ENCODE peak calls at places on chromosomes 1 and 21, in five cellular contexts. J is heart right ventricle; H is neural progenitor cell; V is A549; R is CD8-positive, alpha-beta memory T cell. L is an unnamed sample.

GRCh38 chr1:206814716-206815341 is 42.5 kb upstream of the IL10 start:
- DNase-seq in R (no peak), H (no peak), V (no peak), J (peak), L (no peak)

GRCh38 chr1:25912076-25912831 is 6.0 kb upstream of the STMN1 start:
- DNase-seq in J (no peak), H (no peak), R (no peak), V (no peak), L (no peak)

GRCh38 chr1:235019456-235019855 is 109.2 kb downstream of the TOMM20 start:
- DNase-seq in J (no peak), R (no peak), V (no peak), H (no peak), L (no peak)

GRCh38 chr1:226365831-226366231 is 42.1 kb downstream of the PARP1 start:
- DNase-seq in V (no peak), J (no peak), R (no peak), H (no peak), L (no peak)

GRCh38 chr1:183908095-183908494 is 103.2 kb downstream of the RGL1 start:
- DNase-seq in R (no peak), J (no peak), H (no peak), V (no peak), L (no peak)

GRCh38 chr1:116667577-116668105 is at the start of gene IGSF3:
- DNase-seq in V (peak), R (no peak), J (peak), H (peak), L (peak)

GRCh38 chr1:30691480-30691879 is 31.9 kb downstream of the MATN1 start:
- DNase-seq in R (no peak), H (no peak), J (no peak), V (no peak), L (no peak)

GRCh38 chr1:65687435-65688214 is 105.1 kb upstream of the PDE4B start:
- DNase-seq in V (peak), J (peak), H (peak), R (peak), L (peak)

GRCh38 chr1:15668089-15668754 is 15.9 kb upstream of the PLEKHM2 start:
- DNase-seq in J (no peak), R (no peak), H (no peak), V (no peak), L (no peak)

GRCh38 chr1:109193653-109194590 is 19.8 kb upstream of the SARS1 start:
- DNase-seq in V (peak), R (peak), H (peak), J (peak), L (peak)

GRCh38 chr1:92990828-92991227 is 29.6 kb upstream of the DIPK1A start:
- DNase-seq in R (peak), V (no peak), J (no peak), H (no peak), L (peak)

GRCh38 chr1:183023601-183024351 is 556 bp downstream of the LAMC1 start:
- DNase-seq in V (peak), R (peak), J (peak), H (peak), L (no peak)

GRCh38 chr21:44815852-44816628 is 1.8 kb downstream of the SUMO3 start:
- DNase-seq in R (no peak), J (no peak), V (no peak), H (no peak), L (no peak)

GRCh38 chr21:44818636-44819011 is 762 bp upstream of the SUMO3 start:
- DNase-seq in R (no peak), H (no peak), J (peak), V (no peak), L (no peak)

GRCh38 chr21:44816761-44817505 is 929 bp downstream of the SUMO3 start:
- DNase-seq in R (no peak), J (peak), V (no peak), H (no peak), L (no peak)

GRCh38 chr21:44817914-44818635 is at the start of gene SUMO3:
- DNase-seq in V (peak), R (peak), J (peak), H (peak), L (peak)

DNA sequence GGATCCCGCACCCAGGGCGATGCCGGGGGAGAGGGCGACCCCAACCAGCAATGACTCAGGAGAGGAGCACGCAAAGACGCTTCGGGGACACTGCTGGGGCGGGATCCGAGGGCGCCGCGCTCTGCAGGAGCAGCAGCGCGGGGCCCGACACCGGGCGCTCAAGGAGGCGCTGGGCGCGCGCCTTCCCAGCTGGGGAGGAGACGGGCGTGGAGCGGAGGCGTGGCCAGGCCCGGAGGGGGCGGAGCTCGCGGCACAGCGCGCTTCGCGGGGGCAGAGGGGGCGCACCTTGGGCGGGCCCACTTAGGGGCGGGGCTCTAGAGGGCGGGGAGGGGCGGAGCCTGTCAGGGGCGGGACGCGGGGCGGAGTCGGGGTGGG is 369 bp downstream of the SUMO3 start:
- DNase-seq in R (peak), V (peak), H (peak), J (peak), L (peak)
- H3K27ac ChIP-seq in R (no peak), V (peak), H (no peak), J (peak), L (no peak)

GRCh38 chr1:55316494-55316893 is 101.3 kb upstream of the USP24 start:
- DNase-seq in R (no peak), H (no peak), V (no peak), J (no peak), L (no peak)

GRCh38 chr1:55315552-55315951 is 100.4 kb upstream of the USP24 start:
- DNase-seq in R (no peak), J (no peak), V (no peak), H (no peak), L (no peak)

GRCh38 chr1:55318111-55318817 is 103.1 kb upstream of the USP24 start:
- DNase-seq in R (no peak), V (no peak), J (no peak), H (no peak), L (no peak)

GRCh38 chr1:55317673-55318072 is 102.5 kb upstream of the USP24 start:
- DNase-seq in J (no peak), H (no peak), V (no peak), R (no peak), L (no peak)

DNA sequence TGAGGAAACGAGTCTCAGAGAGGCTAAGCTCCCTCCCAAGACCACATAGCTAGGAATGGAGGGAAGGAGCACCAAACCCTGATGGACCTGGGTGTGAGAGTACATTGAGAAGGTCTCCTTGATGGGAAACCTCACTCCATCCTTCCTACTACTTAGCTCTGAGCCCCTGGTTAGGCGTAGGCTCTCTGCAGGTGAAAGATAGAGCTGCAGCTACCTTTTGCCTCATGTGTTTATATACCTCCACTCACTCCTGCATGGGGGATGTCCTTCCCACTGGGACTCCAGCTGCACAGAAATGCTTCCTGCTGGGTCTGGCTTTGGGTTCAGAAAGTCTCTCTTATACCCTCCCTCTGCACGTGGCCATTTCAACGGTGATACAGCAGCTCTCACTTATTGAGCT is 102.1 kb upstream of the USP24 start:
- DNase-seq in J (no peak), H (no peak), V (no peak), R (no peak), L (no peak)
- H3K4me3 ChIP-seq in J (no peak), H (no peak), V (no peak), R (no peak), L (no peak)

GRCh38 chr1:200415227-200415626 is 5.4 kb upstream of the ZNF281 start:
- DNase-seq in R (no peak), J (no peak), H (no peak), V (no peak), L (no peak)
- H3K27ac ChIP-seq in R (no peak), J (no peak), H (no peak), V (peak), L (no peak)

GRCh38 chr1:84271452-84272273 is 29.8 kb upstream of the SAMD13 start:
- DNase-seq in R (peak), V (no peak), H (peak), J (no peak), L (no peak)
- H3K4me3 ChIP-seq in R (no peak), V (no peak), H (no peak), J (no peak), L (no peak)

GRCh38 chr1:17683551-17683950 is 71.6 kb upstream of the ACTL8 start:
- DNase-seq in V (no peak), H (no peak), R (no peak), J (no peak), L (no peak)
- H3K27ac ChIP-seq in V (no peak), H (peak), R (no peak), J (no peak), L (no peak)

DNA sequence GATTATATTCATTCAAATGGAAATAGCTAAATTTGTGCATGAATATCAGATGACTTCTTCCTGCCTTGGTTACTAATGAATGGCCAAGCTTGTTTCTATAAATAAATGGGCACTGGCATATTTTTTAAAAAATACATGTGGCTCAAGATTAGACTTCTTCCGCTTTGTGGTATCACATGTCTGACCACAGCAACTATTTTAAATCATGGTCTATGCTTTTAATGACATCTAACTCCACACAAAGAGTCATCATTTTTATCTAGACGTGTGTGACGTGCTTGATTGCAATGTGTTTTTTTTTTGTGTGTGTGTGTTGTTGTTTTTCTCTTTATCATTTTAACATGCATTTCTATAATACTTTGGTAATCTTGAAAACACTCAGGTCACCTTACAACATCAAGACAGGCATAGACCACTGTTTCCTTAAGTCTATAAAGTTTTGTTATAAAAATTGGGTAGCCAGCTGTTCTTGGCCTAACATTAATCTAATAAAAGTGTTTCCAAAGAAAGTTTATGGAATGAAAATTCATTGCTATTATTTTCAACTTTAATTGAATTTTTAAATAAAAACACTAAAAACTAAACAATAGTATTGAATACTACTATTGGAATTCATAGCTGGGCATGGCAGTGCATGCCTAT is 29.5 kb downstream of the RGS1 start:
- DNase-seq in H (no peak), R (no peak), V (no peak), J (no peak), L (no peak)
- H3K4me3 ChIP-seq in H (no peak), R (no peak), V (no peak), J (no peak), L (no peak)

DNA sequence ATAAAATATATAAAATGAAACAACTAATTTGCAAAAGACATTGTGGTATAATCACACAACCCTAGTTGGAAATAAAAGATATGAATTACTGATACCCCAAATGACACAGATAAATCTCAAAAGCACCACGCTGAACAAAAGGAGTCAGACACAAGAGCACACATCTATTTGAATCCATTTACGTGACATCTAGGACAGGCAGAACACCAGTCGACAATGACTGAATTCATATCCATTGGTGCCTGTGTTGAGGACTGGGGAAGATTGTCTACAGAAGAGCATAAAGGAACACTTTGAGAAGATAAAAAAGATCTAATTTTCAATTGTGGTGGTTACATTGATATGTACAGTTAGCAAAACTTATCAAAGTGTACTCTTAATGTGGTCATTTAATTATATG is 874.1 kb downstream of the LTN1 start:
- DNase-seq in R (no peak), V (no peak), H (no peak), J (no peak), L (no peak)
- H3K27ac ChIP-seq in R (no peak), V (no peak), H (no peak), J (no peak), L (no peak)

GRCh38 chr1:62126595-62127290 is 67.9 kb upstream of the L1TD1 start:
- DNase-seq in R (no peak), V (no peak), H (no peak), J (no peak), L (no peak)
- H3K4me3 ChIP-seq in R (no peak), V (no peak), H (no peak), J (no peak), L (no peak)

DNA sequence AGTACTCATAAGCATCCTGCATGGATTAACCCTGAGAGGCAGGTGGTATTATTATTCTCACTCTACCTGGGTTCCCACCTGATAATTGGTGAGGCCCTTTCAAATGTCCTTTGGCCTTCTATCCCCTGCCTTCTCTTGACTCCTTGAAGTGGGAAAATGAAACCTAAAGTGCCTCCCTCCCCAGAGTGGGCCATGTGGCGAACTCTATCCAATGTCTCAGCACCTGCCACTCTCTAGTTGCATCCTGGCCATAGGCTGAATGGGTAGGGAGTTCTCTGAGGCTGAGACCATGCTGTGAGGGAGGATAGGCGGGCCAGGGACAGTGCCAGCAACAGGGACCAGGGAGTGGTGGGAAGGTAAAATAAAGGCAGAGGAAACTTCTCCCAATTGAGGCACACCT is 35.3 kb downstream of the ELF3 start:
- DNase-seq in V (no peak), H (no peak), J (no peak), R (no peak), L (no peak)
- H3K27ac ChIP-seq in V (peak), H (no peak), J (no peak), R (no peak), L (no peak)

GRCh38 chr1:43558346-43558841 is 27.7 kb downstream of the PTPRF start:
- DNase-seq in H (peak), V (no peak), R (no peak), J (no peak), L (no peak)

GRCh38 chr1:43556772-43557171 is 26.1 kb downstream of the PTPRF start:
- DNase-seq in V (no peak), J (no peak), R (no peak), H (no peak), L (no peak)

GRCh38 chr1:43560286-43560685 is 29.6 kb downstream of the PTPRF start:
- DNase-seq in R (no peak), J (no peak), H (no peak), V (no peak), L (no peak)

GRCh38 chr1:43559714-43560113 is 29.0 kb downstream of the PTPRF start:
- DNase-seq in H (no peak), R (no peak), V (no peak), J (no peak), L (no peak)

GRCh38 chr1:43557744-43558245 is 27.1 kb downstream of the PTPRF start:
- DNase-seq in R (no peak), V (no peak), H (no peak), J (no peak), L (no peak)
- H3K4me3 ChIP-seq in R (no peak), V (no peak), H (no peak), J (no peak), L (no peak)